ENCODE peak calls at places on chromosome 19, in eight cellular contexts. C, Q, L, S, U, P, G and J are unnamed samples.

GRCh38 chr19:47253467-47253881 is 2.9 kb upstream of the CCDC9 start:
- DNase-seq in C (no peak), Q (peak; percentile 83), L (no peak), S (no peak), U (no peak), P (peak; percentile 99), G (no peak), J (peak; percentile 91)

GRCh38 chr19:40089462-40089861 is 1.3 kb downstream of the ZNF780A start:
- DNase-seq in C (no peak), Q (no peak), L (no peak), S (no peak), U (peak; percentile 3), P (no peak), G (no peak), J (peak; percentile 49)

GRCh38 chr19:43300876-43301765 is 31.8 kb upstream of the PSG9 start:
- DNase-seq in C (no peak), Q (peak; percentile 53), L (no peak), S (no peak), U (no peak), P (peak; percentile 92), G (no peak), J (peak; percentile 20)

GRCh38 chr19:11296264-11296663 is 304 bp downstream of the TSPAN16 start:
- DNase-seq in C (no peak), Q (no peak), L (no peak), S (no peak), U (no peak), P (no peak), G (no peak), J (peak; percentile 26)

GRCh38 chr19:41588497-41589209 is 12.7 kb downstream of the CEACAM21 start:
- DNase-seq in C (peak; percentile 52), Q (peak; percentile 50), L (peak; percentile 65), S (no peak), U (peak; percentile 28), P (no peak), G (peak; percentile 70), J (peak; percentile 54)

GRCh38 chr19:532578-533484 is 1.3 kb downstream of the CDC34 start:
- DNase-seq in C (peak; percentile 64), Q (peak; percentile 53), L (peak; percentile 90), S (peak; percentile 80), U (peak; percentile 57), P (no peak), G (peak; percentile 67), J (peak; percentile 83)

GRCh38 chr19:17327654-17328516 is 6.8 kb downstream of the ANO8 start:
- DNase-seq in C (no peak), Q (no peak), L (peak; percentile 98), S (peak; percentile 85), U (no peak), P (peak; percentile 87), G (peak; percentile 78), J (no peak)

GRCh38 chr19:1172353-1173159 is 1.5 kb downstream of the SBNO2 start:
- DNase-seq in C (peak; percentile 4), Q (peak; percentile 58), L (no peak), S (peak; percentile 64), U (no peak), P (peak; percentile 42), G (peak; percentile 48), J (peak; percentile 77)

GRCh38 chr19:56594783-56595547 is at the start of gene ZNF71:
- DNase-seq in C (peak; percentile 87), Q (peak; percentile 86), L (peak; percentile 95), S (peak; percentile 97), U (peak; percentile 90), P (peak; percentile 66), G (peak; percentile 98), J (peak; percentile 93)

GRCh38 chr19:50705422-50706019 is 14.1 kb downstream of the SHANK1 start:
- DNase-seq in C (peak; percentile 19), Q (peak; percentile 86), L (peak; percentile 88), S (peak; percentile 87), U (peak; percentile 67), P (peak; percentile 55), G (peak; percentile 87), J (peak; percentile 88)

GRCh38 chr19:18399008-18399407 is 1.6 kb upstream of the LRRC25 start:
- DNase-seq in C (no peak), Q (peak; percentile 50), L (no peak), S (no peak), U (no peak), P (peak; percentile 66), G (no peak), J (peak; percentile 87)

GRCh38 chr19:42023121-42023942 is 29.3 kb upstream of the ATP1A3 start:
- DNase-seq in C (peak; percentile 14), Q (peak; percentile 23), L (peak; percentile 78), S (peak; percentile 63), U (peak; percentile 48), P (no peak), G (peak; percentile 86), J (peak; percentile 70)

GRCh38 chr19:44750713-44751112 is 2.2 kb downstream of the BCL3 start:
- DNase-seq in C (no peak), Q (no peak), L (no peak), S (no peak), U (peak; percentile 27), P (no peak), G (no peak), J (no peak)

GRCh38 chr19:56119585-56119978 is 1.5 kb downstream of the ZNF787 start:
- DNase-seq in C (no peak), Q (peak; percentile 12), L (no peak), S (peak; percentile 61), U (no peak), P (peak; percentile 32), G (no peak), J (peak; percentile 71)

GRCh38 chr19:55353803-55354697 is 469 bp downstream of the COX6B2 start:
- DNase-seq in C (no peak), Q (peak; percentile 65), L (peak; percentile 89), S (peak; percentile 97), U (peak; percentile 74), P (peak; percentile 52), G (peak; percentile 65), J (peak; percentile 78)

GRCh38 chr19:6058411-6059201 is 51.7 kb downstream of the RFX2 start:
- DNase-seq in C (no peak), Q (no peak), L (no peak), S (no peak), U (no peak), P (no peak), G (no peak), J (no peak)

GRCh38 chr19:28526042-28526441 is 686.9 kb downstream of the UQCRFS1 start:
- DNase-seq in C (no peak), Q (no peak), L (no peak), S (no peak), U (no peak), P (no peak), G (no peak), J (no peak)

GRCh38 chr19:47729468-47729798 is 15.9 kb upstream of the NOP53 start:
- DNase-seq in C (no peak), Q (peak; percentile 89), L (peak; percentile 66), S (no peak), U (no peak), P (peak; percentile 96), G (no peak), J (peak; percentile 90)

GRCh38 chr19:13850910-13851753 is 25.8 kb upstream of the NANOS3 start:
- DNase-seq in C (no peak), Q (peak; percentile 99), L (no peak), S (peak; percentile 42), U (no peak), P (peak; percentile 96), G (no peak), J (peak; percentile 96)

GRCh38 chr19:13849277-13849676 is 27.7 kb upstream of the NANOS3 start:
- DNase-seq in C (no peak), Q (peak; percentile 1), L (no peak), S (no peak), U (no peak), P (no peak), G (no peak), J (no peak)

GRCh38 chr19:13848811-13849241 is 28.1 kb upstream of the NANOS3 start:
- DNase-seq in C (no peak), Q (peak; percentile 25), L (no peak), S (no peak), U (no peak), P (peak; percentile 32), G (no peak), J (no peak)

GRCh38 chr19:13847900-13848677 is 28.8 kb upstream of the NANOS3 start:
- DNase-seq in C (no peak), Q (no peak), L (no peak), S (peak; percentile 14), U (no peak), P (peak; percentile 19), G (no peak), J (no peak)

GRCh38 chr19:13849991-13850909 is 26.7 kb upstream of the NANOS3 start:
- DNase-seq in C (peak; percentile 27), Q (peak; percentile 89), L (peak; percentile 88), S (peak; percentile 89), U (no peak), P (peak; percentile 49), G (no peak), J (peak; percentile 89)
- H3K9me2 ChIP-seq in C (no peaks in the 10 kb centered on the region), Q (no peaks in the 10 kb centered on the region), L (no peaks in the 10 kb centered on the region), S (no peaks in the 10 kb centered on the region), U (no peaks in the 10 kb centered on the region), P (no peaks in the 10 kb centered on the region), G (no peaks in the 10 kb centered on the region), J (no peaks in the 10 kb centered on the region)

DNA sequence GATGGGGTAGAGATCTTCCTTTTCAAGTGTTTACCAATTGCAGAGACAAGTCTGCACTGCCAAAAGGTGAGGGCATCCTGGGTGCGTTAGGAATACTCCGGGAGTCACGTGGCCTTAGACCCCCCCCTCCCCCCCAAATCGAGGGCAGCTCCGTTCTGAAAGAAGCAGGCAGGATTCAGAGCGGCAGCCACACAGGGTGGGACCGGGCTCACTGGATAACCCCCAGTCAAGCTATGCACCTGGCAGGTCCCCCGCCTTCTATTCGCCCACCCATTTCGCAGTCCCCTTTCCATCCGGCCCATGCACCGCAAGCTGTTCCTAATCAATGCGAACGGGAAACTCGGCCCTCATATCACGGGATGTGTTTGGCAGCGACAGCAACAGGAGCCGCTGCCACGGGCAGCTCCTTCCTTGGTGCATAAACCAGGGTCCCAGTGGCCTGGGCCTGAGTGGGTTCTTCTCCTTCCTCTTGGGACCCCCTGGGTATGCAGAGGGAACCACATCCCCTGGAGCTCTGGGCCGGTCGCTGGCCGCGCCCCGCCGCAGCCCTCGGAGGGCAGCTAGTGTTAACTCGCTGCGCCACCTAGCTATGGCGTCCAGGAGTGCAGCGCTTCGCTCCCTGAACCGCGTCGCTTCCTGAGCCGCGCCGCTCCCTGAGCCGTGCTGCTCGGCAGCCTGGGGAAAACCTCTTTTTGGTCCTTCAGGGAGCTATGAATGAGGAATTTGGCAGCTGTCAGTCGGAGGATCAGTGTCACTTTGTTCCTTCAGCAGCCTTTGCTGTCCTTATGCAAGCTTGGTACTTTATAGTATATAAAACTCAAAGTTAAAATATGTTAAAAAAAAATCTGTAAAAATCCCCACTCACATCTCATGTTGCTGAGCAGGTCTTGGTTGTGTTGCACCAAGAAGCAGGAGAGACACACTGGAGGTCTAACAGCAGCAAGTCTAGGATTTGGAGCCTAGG is 41.4 kb downstream of the LYL1 start:
- DNase-seq in C (peak; percentile 69), Q (peak; percentile 95), L (peak; percentile 95), S (peak; percentile 92), U (peak; percentile 86), P (no peak), G (peak; percentile 89), J (peak; percentile 92)
- H3K4me2 ChIP-seq in C (peak overlapping the region; percentile 97), Q (peak overlapping the region; percentile 90), L (peak overlapping the region; percentile 99), S (peak overlapping the region; percentile 84), U (peak overlapping the region; percentile 80), P (peak overlapping the region; percentile 84), G (peak overlapping the region; percentile 32), J (peak overlapping the region; percentile 75)

GRCh38 chr19:33887891-33888290 is 91.2 kb downstream of the KCTD15 start:
- DNase-seq in C (no peak), Q (no peak), L (no peak), S (no peak), U (no peak), P (no peak), G (no peak), J (no peak)
- H3K9me2 ChIP-seq in C (no peaks in the 10 kb centered on the region), Q (no peaks in the 10 kb centered on the region), L (no peaks in the 10 kb centered on the region), S (no peaks in the 10 kb centered on the region), U (no peaks in the 10 kb centered on the region), P (no peaks in the 10 kb centered on the region), G (no peaks in the 10 kb centered on the region), J (no peaks in the 10 kb centered on the region)

GRCh38 chr19:2700660-2701360 is 1.7 kb downstream of the GNG7 start:
- DNase-seq in C (no peak), Q (no peak), L (peak; percentile 53), S (no peak), U (peak; percentile 44), P (no peak), G (no peak), J (no peak)
- H3K4me2 ChIP-seq in C (peak overlapping the region; percentile 94), Q (no peak overlapping the region), L (peak overlapping the region; percentile 97), S (no peak overlapping the region), U (peak overlapping the region; percentile 76), P (no peak overlapping the region), G (no peak overlapping the region), J (no peak overlapping the region)